ENCODE peak calls at places on chromosome 11, in five cellular contexts. A is choroid plexus epithelial cell, P is lower lobe of right lung, B is WTC11, U is dorsolateral prefrontal cortex. X is an unnamed sample.

GRCh38 chr11:115873813-115874212 is 369.6 kb upstream of the CADM1 start:
- DNase-seq in B (no peak), P (no peak), U (no peak), A (no peak), X (no peak)

GRCh38 chr11:20368441-20368840 is 4.9 kb downstream of the HTATIP2 start:
- DNase-seq in U (no peak), B (no peak), P (no peak), A (no peak), X (no peak)

GRCh38 chr11:7571640-7572000 is 57.8 kb downstream of the PPFIBP2 start:
- DNase-seq in U (peak), A (peak), P (peak), B (peak), X (no peak)

GRCh38 chr11:70099578-70100282 is 21.6 kb downstream of the ANO1 start:
- DNase-seq in P (no peak), U (no peak), B (no peak), A (peak), X (no peak)

GRCh38 chr11:107592813-107593212 is 1.9 kb downstream of the ELMOD1 start:
- DNase-seq in A (no peak), P (no peak), U (peak), B (no peak), X (no peak)

GRCh38 chr11:27319065-27319464 is 44.0 kb downstream of the CCDC34 start:
- DNase-seq in B (no peak), P (no peak), A (peak), U (no peak), X (no peak)

GRCh38 chr11:128420943-128421342 is 166.4 kb downstream of the ETS1 start:
- DNase-seq in U (no peak), A (peak), B (no peak), P (no peak), X (no peak)

GRCh38 chr11:62508336-62509058 is 38.1 kb downstream of the AHNAK start:
- DNase-seq in U (peak), P (peak), A (peak), B (peak), X (peak)

GRCh38 chr11:90722552-90723190 is 499.8 kb upstream of the CHORDC1 start:
- DNase-seq in U (no peak), A (peak), B (no peak), P (no peak), X (no peak)

GRCh38 chr11:70437111-70437784 is 38.9 kb downstream of the CTTN start:
- DNase-seq in B (no peak), U (no peak), A (no peak), P (no peak), X (no peak)

GRCh38 chr11:134560566-134561347 is 148.7 kb upstream of the B3GAT1 start:
- DNase-seq in U (no peak), B (no peak), A (no peak), P (no peak), X (no peak)

GRCh38 chr11:339963-340362 is 19.3 kb upstream of the IFITM3 start:
- DNase-seq in P (no peak), A (no peak), B (no peak), U (no peak), X (no peak)

GRCh38 chr11:57584341-57584740 is 13.1 kb upstream of the SERPING1 start:
- DNase-seq in B (no peak), A (no peak), P (no peak), U (no peak), X (no peak)

GRCh38 chr11:66119348-66120133 is 49.5 kb downstream of the PACS1 start:
- DNase-seq in B (no peak), A (peak), P (no peak), U (no peak), X (no peak)

GRCh38 chr11:122248130-122248529 is 132.1 kb upstream of the BLID start:
- DNase-seq in A (no peak), P (no peak), B (no peak), U (no peak), X (no peak)

GRCh38 chr11:21142007-21142406 is 472.6 kb downstream of the NELL1 start:
- DNase-seq in B (peak), A (no peak), P (no peak), U (no peak), X (no peak)

GRCh38 chr11:83573097-83573496 is 286.9 kb upstream of the CCDC90B start:
- DNase-seq in B (no peak), P (no peak), U (no peak), A (peak), X (no peak)

GRCh38 chr11:119229736-119230135 is 23.6 kb downstream of the CBL start:
- DNase-seq in U (no peak), B (no peak), P (no peak), A (no peak), X (no peak)

GRCh38 chr11:69333149-69333710 is 39.3 kb downstream of the MYEOV start:
- DNase-seq in A (no peak), B (no peak), U (peak), P (no peak), X (no peak)

GRCh38 chr11:125083312-125084056 is 20.4 kb downstream of the SLC37A2 start:
- DNase-seq in A (no peak), P (no peak), U (no peak), B (no peak), X (no peak)

GRCh38 chr11:68343761-68344256 is 31.4 kb downstream of the LRP5 start:
- DNase-seq in B (no peak), A (no peak), U (no peak), P (no peak), X (no peak)

GRCh38 chr11:4044971-4045646 is 49.5 kb upstream of the RRM1 start:
- DNase-seq in P (no peak), B (no peak), U (peak), A (no peak), X (no peak)

GRCh38 chr11:6705905-6706535 is 22.9 kb upstream of the MRPL17 start:
- DNase-seq in P (no peak), A (peak), B (peak), U (peak), X (no peak)

GRCh38 chr11:26078217-26078821 is 253.6 kb upstream of the ANO3 start:
- DNase-seq in P (no peak), U (no peak), B (no peak), A (peak), X (no peak)

GRCh38 chr11:61654397-61654829 is 25.8 kb upstream of the DAGLA start:
- DNase-seq in B (no peak), P (peak), A (no peak), U (no peak), X (peak)

GRCh38 chr11:12757416-12757815 is 83.2 kb downstream of the TEAD1 start:
- DNase-seq in U (no peak), B (no peak), A (no peak), P (no peak), X (no peak)

GRCh38 chr11:12762283-12762682 is 88.1 kb downstream of the TEAD1 start:
- DNase-seq in B (no peak), U (no peak), P (no peak), A (peak), X (no peak)

GRCh38 chr11:12764187-12764914 is 90.1 kb downstream of the TEAD1 start:
- DNase-seq in U (no peak), B (no peak), A (peak), P (no peak), X (no peak)

GRCh38 chr11:12762696-12763324 is 88.6 kb downstream of the TEAD1 start:
- DNase-seq in A (no peak), B (no peak), P (no peak), U (no peak), X (no peak)

GRCh38 chr11:12761029-12761428 is 86.8 kb downstream of the TEAD1 start:
- DNase-seq in A (peak), P (no peak), U (no peak), B (no peak), X (no peak)
- TF ChIP-seq CTCF in A (peak), P (no peak), U (no peak), B (no peak), X (no peak)

GRCh38 chr11:22670803-22671202 is 4.4 kb downstream of the GAS2 start:
- DNase-seq in B (no peak), P (no peak), A (peak), U (no peak), X (no peak)
- TF ChIP-seq CTCF in B (no peak), P (no peak), A (no peak), U (peak), X (no peak)

DNA sequence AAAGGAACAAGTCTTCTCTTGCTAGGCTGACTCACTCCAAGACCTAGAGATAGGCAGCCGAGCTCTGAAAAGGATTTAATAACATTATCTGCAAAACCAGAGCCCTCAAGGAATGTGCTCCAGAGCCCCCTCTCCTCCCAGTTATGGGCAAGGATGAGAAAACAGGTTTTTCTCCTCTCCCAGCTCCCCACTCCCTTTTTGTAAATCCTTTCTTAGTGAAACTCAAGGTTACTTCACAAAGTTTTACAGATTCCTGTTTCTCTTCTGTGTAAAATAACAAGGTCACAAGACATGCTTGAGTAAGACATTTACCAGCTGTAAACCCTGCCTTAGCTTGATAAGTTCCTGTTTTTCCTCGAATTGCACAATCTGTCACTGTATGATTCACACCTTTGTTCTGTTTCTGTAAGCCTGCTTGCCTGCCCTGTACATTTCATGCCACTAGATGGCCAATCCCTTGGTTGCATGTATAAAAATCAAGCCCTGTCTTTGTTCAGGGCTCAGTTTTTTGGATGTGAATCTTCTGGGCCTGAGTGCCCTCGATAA is 489.4 kb downstream of the KCNA4 start:
- DNase-seq in U (no peak), A (peak), B (no peak), P (no peak), X (no peak)
- TF ChIP-seq CTCF in U (peak), A (peak), B (no peak), P (peak), X (peak)

DNA sequence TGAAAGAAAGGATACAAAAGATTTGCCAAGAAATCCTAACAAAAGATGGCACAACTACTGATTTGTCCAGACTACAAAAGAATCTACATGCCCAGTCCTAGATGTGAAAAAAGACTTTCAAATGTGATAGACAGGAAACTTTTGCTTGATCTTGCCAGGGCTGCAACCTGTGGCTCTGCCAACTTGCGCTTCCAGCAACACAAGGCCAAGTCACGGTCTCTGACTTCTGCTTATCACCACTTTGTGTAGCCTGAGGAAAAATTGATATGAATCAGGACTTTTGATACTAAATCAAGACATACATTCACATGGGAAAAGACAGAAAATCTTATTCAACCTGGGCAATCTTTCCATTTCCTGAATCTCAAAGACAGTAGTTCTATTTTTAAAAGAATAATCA is 366.0 kb downstream of the RAB38 start:
- DNase-seq in P (no peak), A (no peak), U (no peak), B (no peak), X (no peak)
- TF ChIP-seq CTCF in P (no peak), A (no peak), U (no peak), B (no peak), X (no peak)

GRCh38 chr11:64916848-64917662 is at the start of gene ATG2A:
- DNase-seq in B (peak), P (peak), A (peak), U (peak), X (peak)
- TF ChIP-seq CTCF in B (no peak), P (peak), A (no peak), U (peak), X (no peak)

GRCh38 chr11:1763336-1763795 is 361 bp downstream of the CTSD start:
- DNase-seq in U (no peak), P (no peak), A (no peak), B (no peak), X (no peak)

GRCh38 chr11:1761857-1762536 is 1.7 kb downstream of the CTSD start:
- DNase-seq in P (peak), A (no peak), U (no peak), B (no peak), X (no peak)

GRCh38 chr11:1762537-1763302 is 1.0 kb downstream of the CTSD start:
- DNase-seq in A (peak), U (no peak), B (no peak), P (peak), X (no peak)

GRCh38 chr11:1765871-1766718 is 2.4 kb upstream of the CTSD start:
- DNase-seq in A (no peak), B (peak), U (no peak), P (no peak), X (no peak)

GRCh38 chr11:1763796-1764661 is at the start of gene CTSD:
- DNase-seq in B (peak), U (peak), P (peak), A (peak), X (peak)
- TF ChIP-seq CTCF in B (no peak), U (no peak), P (no peak), A (no peak), X (no peak)

GRCh38 chr11:45678962-45679361 is 13.5 kb upstream of the CHST1 start:
- DNase-seq in P (no peak), U (no peak), A (no peak), B (no peak), X (no peak)

GRCh38 chr11:45684440-45684839 is 19.0 kb upstream of the CHST1 start:
- DNase-seq in P (no peak), B (no peak), A (no peak), U (no peak), X (no peak)

GRCh38 chr11:45687836-45688235 is 22.4 kb upstream of the CHST1 start:
- DNase-seq in A (no peak), P (no peak), U (no peak), B (no peak), X (no peak)

GRCh38 chr11:45685976-45686375 is 20.6 kb upstream of the CHST1 start:
- DNase-seq in U (no peak), B (no peak), P (no peak), A (no peak), X (no peak)

DNA sequence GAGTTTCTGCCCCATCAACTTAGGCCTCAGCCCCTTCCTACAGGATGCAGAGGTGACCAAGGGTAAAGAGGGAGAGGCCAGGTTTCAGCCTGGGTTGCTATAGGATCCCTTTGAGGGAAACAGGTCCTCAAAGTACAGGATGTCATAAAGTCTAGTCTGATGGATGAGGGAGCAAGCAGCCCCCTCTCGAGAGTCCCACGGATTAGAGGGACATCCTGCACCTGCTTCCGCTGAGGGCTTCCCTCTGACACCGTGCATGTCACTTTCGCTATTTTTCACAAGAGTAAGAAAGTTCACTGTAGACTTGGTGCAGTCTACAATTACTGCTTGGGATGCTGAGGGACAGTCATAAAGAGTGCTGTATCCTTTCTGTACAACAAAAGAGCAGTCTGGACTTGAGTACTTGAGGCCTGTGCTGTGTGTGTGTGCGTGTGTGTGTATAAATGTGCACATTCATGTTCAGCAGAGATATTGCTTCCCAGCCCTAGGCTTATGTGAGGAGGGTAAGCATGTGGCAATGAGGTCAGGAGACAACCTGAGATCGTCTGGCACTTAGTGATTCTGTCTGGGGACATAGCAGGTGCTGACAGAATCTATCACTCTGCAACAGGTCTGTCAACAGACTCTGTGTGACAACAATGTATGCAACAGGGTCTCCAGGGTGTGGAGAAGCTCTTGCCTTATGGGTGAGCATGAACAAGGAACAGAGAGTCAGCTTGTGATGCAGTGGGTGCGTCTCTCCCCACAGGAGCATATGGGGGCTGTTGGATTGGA is 18.1 kb upstream of the CHST1 start:
- DNase-seq in A (no peak), P (no peak), U (no peak), B (no peak), X (no peak)
- TF ChIP-seq CTCF in A (no peak), P (no peak), U (no peak), B (no peak), X (no peak)

GRCh38 chr11:118224512-118225180 is at the start of gene JAML:
- DNase-seq in U (no peak), P (no peak), A (no peak), B (no peak), X (peak)
- TF ChIP-seq CTCF in U (no peak), P (no peak), A (no peak), B (no peak), X (no peak)

GRCh38 chr11:32115406-32115805 is 24.5 kb downstream of the RCN1 start:
- DNase-seq in B (no peak), U (no peak), P (no peak), A (no peak), X (no peak)
- TF ChIP-seq CTCF in B (no peak), U (no peak), P (no peak), A (peak), X (no peak)